ENCODE peak calls at places on chromosomes 11 and 22, in seven cellular contexts. U, O, Z, W, G, S and J are unnamed samples.

GRCh38 chr11:116517077-116517476 is 255.7 kb downstream of the BUD13 start:
- DNase-seq in O (no peak), W (peak; percentile 1), Z (no peak), S (no peak), G (no peak), U (no peak), J (no peak)

GRCh38 chr11:9759519-9760179 is 95.8 kb downstream of the SWAP70 start:
- DNase-seq in U (peak; percentile 96), O (peak; percentile 91), Z (peak; percentile 99), S (peak; percentile 59), G (peak; percentile 81), W (peak; percentile 96), J (peak; percentile 59)

GRCh38 chr22:18156878-18157713 is 7.1 kb downstream of the USP18 start:
- DNase-seq in Z (peak; percentile 97), S (peak; percentile 38), W (peak; percentile 79), O (peak; percentile 94), U (peak; percentile 33), G (peak; percentile 67), J (peak; percentile 91)

GRCh38 chr22:27718186-27719032 is 83.1 kb downstream of the MN1 start:
- DNase-seq in O (peak; percentile 97), S (peak; percentile 13), G (peak; percentile 58), U (peak; percentile 87), Z (peak; percentile 86), W (peak; percentile 86), J (peak; percentile 60)

GRCh38 chr11:67277231-67277961 is 11.1 kb downstream of the GRK2 start:
- DNase-seq in Z (peak; percentile 78), S (peak; percentile 42), O (no peak), U (no peak), W (peak; percentile 96), G (peak; percentile 99), J (peak; percentile 95)

GRCh38 chr11:70490208-70490607 is 91.9 kb downstream of the CTTN start:
- DNase-seq in O (no peak), S (no peak), G (peak; percentile 40), Z (no peak), W (peak; percentile 25), U (no peak), J (no peak)

GRCh38 chr11:120013325-120014250 is 124.3 kb downstream of the TRIM29 start:
- DNase-seq in G (no peak), W (no peak), Z (peak; percentile 11), U (peak; percentile 37), O (no peak), S (peak; percentile 68), J (peak; percentile 94)

GRCh38 chr11:134069996-134070845 is 1.3 kb downstream of the JAM3 start:
- DNase-seq in S (no peak), U (no peak), O (no peak), G (no peak), Z (no peak), W (no peak), J (no peak)

GRCh38 chr11:10864688-10865087 is 6.8 kb upstream of the ZBED5 start:
- DNase-seq in U (no peak), Z (peak; percentile 62), O (peak; percentile 48), W (no peak), S (no peak), G (no peak), J (no peak)
- H3K4me3 ChIP-seq in U (no peak overlapping the region), Z (no peak overlapping the region), O (no peak overlapping the region), W (no peak overlapping the region), S (no peak overlapping the region), G (no peak overlapping the region), J (no peak overlapping the region)

DNA sequence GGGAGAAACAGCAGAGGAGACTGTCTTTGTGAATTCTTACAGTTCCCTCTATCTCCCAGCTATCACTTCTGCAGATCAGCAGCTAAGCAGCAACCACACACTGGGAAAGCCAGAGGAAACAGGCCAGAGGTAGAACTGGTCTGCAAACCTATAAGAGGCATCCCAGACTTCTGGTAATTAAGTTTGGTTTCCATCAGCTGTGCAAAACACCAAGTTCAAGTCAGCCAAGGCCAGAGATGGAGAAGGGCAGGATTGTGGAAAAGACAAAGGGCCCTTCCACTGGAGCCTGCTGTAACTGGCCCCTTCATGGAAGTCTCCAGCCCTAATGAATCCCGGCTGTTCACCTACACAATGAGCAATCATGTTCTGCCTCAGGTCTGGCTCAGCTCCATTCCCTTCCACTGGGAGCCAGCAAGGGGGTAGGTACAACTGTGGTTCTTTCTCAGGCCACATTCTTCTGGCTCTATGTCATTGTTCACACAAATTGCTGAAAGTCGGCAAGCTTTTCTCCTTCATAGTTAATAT is 4.6 kb upstream of the PAMR1 start:
- DNase-seq in W (peak; percentile 69), Z (peak; percentile 86), S (peak; percentile 21), G (no peak), O (peak; percentile 83), U (no peak), J (no peak)
- H3K27me3 ChIP-seq in W (no peaks in the 10 kb centered on the region), Z (no peaks in the 10 kb centered on the region), S (peaks cover 8% of the 10 kb centered on the region), G (peaks cover 9% of the 10 kb centered on the region), O (no peaks in the 10 kb centered on the region), U (peaks cover 7% of the 10 kb centered on the region), J (no peaks in the 10 kb centered on the region)

GRCh38 chr22:23684051-23684450 is 6.8 kb upstream of the RGL4 start:
- DNase-seq in O (no peak), U (no peak), S (no peak), G (no peak), W (no peak), Z (no peak), J (no peak)

GRCh38 chr22:23685205-23685784 is 5.5 kb upstream of the RGL4 start:
- DNase-seq in S (peak; percentile 8), Z (peak; percentile 31), G (no peak), U (no peak), W (no peak), O (no peak), J (no peak)

GRCh38 chr22:23683545-23683944 is 7.3 kb upstream of the RGL4 start:
- DNase-seq in Z (no peak), S (no peak), W (no peak), U (no peak), G (no peak), O (no peak), J (no peak)

GRCh38 chr22:23682827-23683355 is 7.9 kb upstream of the RGL4 start:
- DNase-seq in U (no peak), Z (no peak), G (peak; percentile 41), S (peak; percentile 6), W (no peak), O (no peak), J (no peak)

GRCh38 chr22:23684561-23685031 is 6.2 kb upstream of the RGL4 start:
- DNase-seq in U (no peak), G (no peak), W (no peak), Z (peak; percentile 49), O (no peak), S (no peak), J (no peak)
- H3K36me3 ChIP-seq in U (no peaks in the 10 kb centered on the region), G (no peaks in the 10 kb centered on the region), W (peaks cover 2% of the 10 kb centered on the region), Z (no peaks in the 10 kb centered on the region), O (peaks cover 14% of the 10 kb centered on the region), S (no peaks in the 10 kb centered on the region), J (peaks cover 7% of the 10 kb centered on the region)

GRCh38 chr11:61889831-61890230 is 1.5 kb downstream of the FADS3 start:
- DNase-seq in S (no peak), W (no peak), U (no peak), O (no peak), G (no peak), Z (no peak), J (no peak)
- H3K4me3 ChIP-seq in S (no peak overlapping the region), W (peak overlapping the region; percentile 44), U (peak overlapping the region; percentile 73), O (peak overlapping the region; percentile 99), G (no peak overlapping the region), Z (no peak overlapping the region), J (no peak overlapping the region)

GRCh38 chr11:128391809-128392208 is 195.5 kb downstream of the ETS1 start:
- DNase-seq in S (no peak), Z (no peak), U (no peak), W (no peak), G (no peak), O (no peak), J (no peak)

GRCh38 chr11:128392259-128392658 is 195.1 kb downstream of the ETS1 start:
- DNase-seq in Z (no peak), S (no peak), O (no peak), G (no peak), W (no peak), U (no peak), J (no peak)

GRCh38 chr11:128389461-128389976 is 197.8 kb downstream of the ETS1 start:
- DNase-seq in W (no peak), U (no peak), Z (no peak), S (no peak), O (no peak), G (no peak), J (no peak)

GRCh38 chr11:128388182-128388815 is 199.1 kb downstream of the ETS1 start:
- DNase-seq in O (no peak), Z (no peak), U (no peak), G (no peak), W (no peak), S (no peak), J (no peak)

DNA sequence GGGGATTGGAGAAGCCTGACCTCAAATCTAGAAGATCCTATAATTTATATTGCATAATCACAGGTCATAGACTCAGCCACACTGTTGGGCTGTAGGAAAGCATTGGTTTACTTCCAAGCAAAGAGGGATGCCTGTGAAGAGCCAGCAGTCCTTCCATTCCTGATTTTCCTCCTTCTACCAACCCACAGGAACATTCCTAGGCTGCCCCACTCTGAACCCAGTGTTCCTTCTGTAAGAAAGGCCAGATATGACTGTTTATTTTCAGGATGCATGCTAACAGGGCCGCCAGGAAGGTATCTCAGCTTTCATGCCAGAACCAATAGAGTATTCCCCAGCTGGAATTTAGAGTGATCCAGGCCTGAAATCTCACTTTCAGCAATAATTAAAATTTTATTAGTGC is 197.1 kb downstream of the ETS1 start:
- DNase-seq in O (peak; percentile 46), U (no peak), W (no peak), Z (no peak), S (no peak), G (no peak), J (no peak)
- H3K27me3 ChIP-seq in O (no peaks in the 10 kb centered on the region), U (no peaks in the 10 kb centered on the region), W (no peaks in the 10 kb centered on the region), Z (no peaks in the 10 kb centered on the region), S (no peaks in the 10 kb centered on the region), G (no peaks in the 10 kb centered on the region), J (no peaks in the 10 kb centered on the region)

DNA sequence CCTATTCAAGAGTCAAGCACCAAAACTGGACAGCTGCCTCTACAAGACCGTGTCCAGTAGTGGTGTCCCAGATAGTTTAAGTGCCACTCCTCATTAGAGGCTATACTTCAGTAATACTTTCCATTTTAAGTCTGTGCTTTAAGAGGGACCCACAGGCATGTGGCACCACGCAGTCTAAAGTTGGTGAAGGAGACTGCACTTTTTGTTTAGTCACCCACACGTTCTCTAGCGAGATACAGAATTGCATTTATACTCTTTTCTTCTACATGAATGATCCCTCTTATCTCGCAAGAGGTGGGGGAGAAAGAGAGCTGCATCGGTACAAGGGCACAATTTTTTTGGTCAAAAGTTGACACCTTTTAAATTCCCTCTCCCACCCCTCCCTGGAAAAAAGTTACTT is 41.5 kb downstream of the DDX6 start:
- DNase-seq in U (no peak), W (no peak), Z (no peak), O (no peak), S (no peak), G (no peak), J (no peak)
- H3K36me3 ChIP-seq in U (peaks cover 43% of the 10 kb centered on the region), W (peaks cover 5% of the 10 kb centered on the region), Z (peaks cover 7% of the 10 kb centered on the region), O (peaks cover 56% of the 10 kb centered on the region), S (peaks cover 14% of the 10 kb centered on the region), G (peaks cover 3% of the 10 kb centered on the region), J (peaks cover 15% of the 10 kb centered on the region)

DNA sequence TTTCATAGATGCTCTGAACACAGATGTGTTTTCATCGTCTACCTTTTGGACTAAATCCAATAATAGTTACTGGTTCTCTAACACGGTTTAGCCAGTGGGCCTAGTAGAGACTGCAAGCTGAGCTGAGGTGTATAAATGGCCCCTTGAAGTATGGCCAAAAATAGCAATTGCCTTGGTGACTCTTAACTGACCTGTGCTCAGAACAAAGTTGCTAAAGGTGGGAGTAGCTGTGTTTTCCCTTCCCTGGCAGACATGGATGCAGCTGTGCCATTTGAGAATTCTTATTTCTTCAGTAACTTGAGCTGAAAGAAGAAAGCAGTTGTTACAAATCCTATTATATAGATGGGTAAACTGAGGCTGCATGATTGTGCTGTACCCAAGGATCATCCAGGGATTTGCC is 610.2 kb upstream of the KIRREL3 start:
- DNase-seq in G (no peak), W (no peak), Z (no peak), O (no peak), S (no peak), U (no peak), J (no peak)
- H3K4me3 ChIP-seq in G (no peak overlapping the region), W (no peak overlapping the region), Z (no peak overlapping the region), O (no peak overlapping the region), S (no peak overlapping the region), U (no peak overlapping the region), J (no peak overlapping the region)